ENCODE peak calls at places on chromosomes 13 and 19, in ten cellular contexts. L is psoas muscle; Q is cardiac muscle cell; Y is HAP-1; H is CD8-positive, alpha-beta T cell; S is A549; P is endodermal cell; X is PC-9; E is Peyer's patch; O is left ventricle myocardium inferior. T is an unnamed sample.

GRCh38 chr13:96032717-96033116 is 20.5 kb downstream of the UGGT2 start:
- DNase-seq in S (no peak), H (no peak), Q (no peak), E (no peak), Y (no peak), L (no peak), X (no peak), P (no peak), O (no peak), T (no peak)

GRCh38 chr19:45019187-45019586 is 17.9 kb downstream of the RELB start:
- DNase-seq in E (no peak), P (no peak), L (no peak), Q (no peak), X (no peak), O (no peak), Y (no peak), H (no peak), S (no peak), T (no peak)

GRCh38 chr19:45901432-45901903 is 945 bp downstream of the MYPOP start:
- DNase-seq in P (peak; percentile 73), H (peak; percentile 43), O (peak; percentile 53), E (no peak), X (no peak), S (no peak), Q (peak; percentile 29), L (peak; percentile 68), Y (peak; percentile 43), T (peak; percentile 30)

GRCh38 chr13:35995136-35995535 is 136.0 kb downstream of the DCLK1 start:
- DNase-seq in L (no peak), X (no peak), S (no peak), Q (no peak), P (no peak), O (no peak), E (no peak), Y (no peak), H (no peak), T (no peak)

GRCh38 chr13:75378301-75378700 is 103.7 kb downstream of the TBC1D4 start:
- DNase-seq in O (no peak), Y (no peak), H (no peak), P (no peak), E (no peak), Q (no peak), X (no peak), S (no peak), L (no peak), T (no peak)

GRCh38 chr13:26616126-26616525 is 58.6 kb downstream of the WASF3 start:
- DNase-seq in P (no peak), S (no peak), H (no peak), X (no peak), Q (no peak), E (no peak), O (no peak), Y (no peak), L (no peak), T (no peak)

GRCh38 chr13:46756977-46757376 is 40.0 kb downstream of the ESD start:
- DNase-seq in L (no peak), Q (no peak), E (no peak), Y (no peak), H (no peak), O (no peak), S (no peak), X (no peak), P (no peak), T (no peak)

GRCh38 chr13:73073050-73073449 is 14.2 kb downstream of the KLF5 start:
- DNase-seq in P (peak; percentile 31), X (no peak), O (no peak), E (no peak), S (no peak), Q (no peak), Y (no peak), H (no peak), L (no peak), T (no peak)

GRCh38 chr19:45824041-45824471 is 8.9 kb upstream of the RSPH6A start:
- DNase-seq in X (no peak), Q (no peak), E (no peak), S (no peak), Y (no peak), P (peak; percentile 42), L (no peak), H (no peak), O (no peak), T (peak; percentile 74)

GRCh38 chr13:23570099-23570926 is at the start of gene TNFRSF19:
- DNase-seq in X (no peak), H (no peak), E (no peak), S (no peak), L (peak; percentile 29), P (peak; percentile 63), O (peak; percentile 45), Q (peak; percentile 80), Y (peak; percentile 45), T (peak; percentile 8)

GRCh38 chr19:1411255-1412191 is 4.1 kb downstream of the DAZAP1 start:
- DNase-seq in X (no peak), P (no peak), H (peak; percentile 68), S (no peak), L (peak; percentile 77), Y (no peak), Q (no peak), E (no peak), O (peak; percentile 80), T (no peak)

GRCh38 chr13:46170687-46171086 is 11.3 kb downstream of the LCP1 start:
- DNase-seq in O (no peak), P (no peak), L (no peak), H (peak; percentile 35), Q (peak; percentile 8), Y (no peak), S (no peak), X (no peak), E (no peak), T (no peak)

GRCh38 chr19:12567951-12568350 is 16.7 kb upstream of the ZNF564 start:
- DNase-seq in L (no peak), O (no peak), X (no peak), H (no peak), S (no peak), Y (no peak), E (no peak), P (no peak), Q (no peak), T (no peak)

GRCh38 chr19:45499196-45500180 is 1.2 kb downstream of the PPM1N start:
- DNase-seq in O (no peak), E (peak; percentile 52), X (no peak), L (peak; percentile 62), P (peak; percentile 98), Q (peak; percentile 49), Y (peak; percentile 78), S (no peak), H (peak; percentile 66), T (peak; percentile 38)

GRCh38 chr13:106772202-106772601 is 204.3 kb upstream of the ARGLU1 start:
- DNase-seq in L (no peak), E (no peak), Y (no peak), O (no peak), S (no peak), Q (no peak), P (peak; percentile 52), X (no peak), H (no peak), T (no peak)

GRCh38 chr19:4369888-4370260 is 26.5 kb downstream of the MPND start:
- DNase-seq in L (peak; percentile 42), S (no peak), E (peak; percentile 79), Q (peak; percentile 55), P (peak; percentile 87), Y (no peak), O (no peak), H (peak; percentile 75), X (no peak), T (peak; percentile 62)

GRCh38 chr13:35333157-35333556 is 143.3 kb downstream of the MAB21L1 start:
- DNase-seq in E (no peak), O (no peak), S (no peak), X (no peak), H (no peak), L (no peak), P (no peak), Q (no peak), Y (no peak), T (no peak)

GRCh38 chr19:47229674-47230121 is 1.3 kb downstream of the BBC3 start:
- DNase-seq in S (no peak), X (peak; percentile 35), H (no peak), O (no peak), L (no peak), Y (peak; percentile 42), P (peak; percentile 73), Q (no peak), E (no peak), T (peak; percentile 67)
- H3K4me1 ChIP-seq in S (peaks cover 54% of the 10 kb centered on the region), X (peaks cover 57% of the 10 kb centered on the region), H (peaks cover 47% of the 10 kb centered on the region), O (peaks cover 69% of the 10 kb centered on the region), L (peaks cover 15% of the 10 kb centered on the region), Y (peaks cover 30% of the 10 kb centered on the region), P (peaks cover 12% of the 10 kb centered on the region), Q (peaks cover 20% of the 10 kb centered on the region), E (peaks cover 55% of the 10 kb centered on the region), T (peaks cover 36% of the 10 kb centered on the region)

DNA sequence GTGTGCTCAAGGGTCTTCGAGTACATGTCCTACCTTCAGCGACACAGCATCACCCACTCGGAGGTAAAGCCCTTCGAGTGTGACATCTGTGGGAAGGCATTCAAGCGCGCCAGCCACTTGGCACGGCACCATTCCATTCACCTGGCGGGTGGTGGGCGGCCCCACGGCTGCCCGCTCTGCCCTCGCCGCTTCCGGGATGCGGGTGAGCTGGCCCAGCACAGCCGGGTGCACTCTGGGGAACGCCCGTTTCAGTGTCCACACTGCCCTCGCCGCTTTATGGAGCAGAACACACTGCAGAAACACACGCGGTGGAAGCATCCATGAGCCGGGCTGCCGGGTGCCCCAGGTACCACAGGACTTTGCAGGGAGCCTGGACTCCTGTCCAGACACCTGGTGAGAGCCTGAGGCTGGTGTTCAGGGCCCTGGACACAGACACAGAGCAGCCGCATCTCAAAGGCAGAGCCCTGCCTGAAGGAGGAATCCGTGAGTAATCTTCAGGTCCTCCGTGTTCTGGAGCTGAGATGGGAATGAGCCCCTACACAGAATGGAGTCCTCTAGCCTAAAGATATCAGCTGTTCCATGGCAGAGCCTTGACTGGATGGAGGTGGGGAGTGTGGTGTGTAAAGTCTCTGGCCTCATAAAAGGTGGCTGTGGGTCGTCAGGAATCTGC is 1.5 kb downstream of the ZNF581 start:
- DNase-seq in P (no peak), H (no peak), S (no peak), O (no peak), Q (no peak), E (peak; percentile 40), X (no peak), Y (no peak), L (no peak), T (no peak)
- H3K4me1 ChIP-seq in P (peaks cover 13% of the 10 kb centered on the region), H (peaks cover 52% of the 10 kb centered on the region), S (peaks cover 44% of the 10 kb centered on the region), O (peaks cover 84% of the 10 kb centered on the region), Q (peaks cover 19% of the 10 kb centered on the region), E (peaks cover 42% of the 10 kb centered on the region), X (peaks cover 8% of the 10 kb centered on the region), Y (peaks cover 21% of the 10 kb centered on the region), L (peaks cover 44% of the 10 kb centered on the region), T (peaks cover 35% of the 10 kb centered on the region)

DNA sequence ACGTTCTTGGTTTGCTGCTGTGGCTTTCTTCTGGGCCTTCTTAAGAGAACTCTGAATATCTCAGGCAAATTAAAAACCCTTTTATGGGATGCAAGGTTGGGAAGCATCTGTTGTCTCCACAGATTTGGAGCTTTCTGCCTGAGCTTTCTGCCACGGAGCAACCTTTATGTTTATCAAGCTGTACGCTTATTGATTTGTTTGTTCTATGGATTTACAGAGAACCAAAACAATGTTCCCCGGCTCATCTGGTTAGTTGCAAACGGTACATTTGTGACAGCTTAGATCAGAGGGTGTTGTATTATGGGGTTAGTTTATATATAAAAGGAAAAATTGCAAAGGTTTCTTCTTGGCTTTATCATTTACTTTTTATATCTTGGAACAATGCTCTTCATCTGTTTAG is 479.6 kb downstream of the DIAPH3 start:
- DNase-seq in Y (no peak), O (no peak), H (no peak), Q (no peak), S (no peak), E (no peak), X (no peak), P (no peak), L (no peak), T (no peak)
- H3K4me1 ChIP-seq in Y (peaks cover 33% of the 10 kb centered on the region), O (peaks cover 5% of the 10 kb centered on the region), H (no peaks in the 10 kb centered on the region), Q (peaks cover 36% of the 10 kb centered on the region), S (no peaks in the 10 kb centered on the region), E (no peaks in the 10 kb centered on the region), X (no peaks in the 10 kb centered on the region), P (peaks cover 18% of the 10 kb centered on the region), L (no peaks in the 10 kb centered on the region), T (no peaks in the 10 kb centered on the region)

GRCh38 chr13:112688560-112689497 is 1.0 kb upstream of the ATP11A start:
- DNase-seq in Q (peak; percentile 62), L (no peak), X (no peak), S (no peak), H (no peak), P (peak; percentile 82), E (peak; percentile 41), Y (peak; percentile 23), O (no peak), T (peak; percentile 13)
- H3K4me1 ChIP-seq in Q (peaks cover 10% of the 10 kb centered on the region), L (peaks cover 16% of the 10 kb centered on the region), X (peaks cover 43% of the 10 kb centered on the region), S (peaks cover 9% of the 10 kb centered on the region), H (peaks cover 24% of the 10 kb centered on the region), P (peaks cover 9% of the 10 kb centered on the region), E (peaks cover 11% of the 10 kb centered on the region), Y (peaks cover 14% of the 10 kb centered on the region), O (peaks cover 50% of the 10 kb centered on the region), T (peaks cover 14% of the 10 kb centered on the region)